ENCODE peak calls at places on chromosomes 6 and 20, in nine cellular contexts. M is activated T-cell treated with anti-CD3 and anti-CD28 coated beads, Interleukin-2, amount 50 U/mL, for 4 hours; V is GM20000; J is stimulated activated CD8-positive, alpha-beta memory T cell treated with anti-CD3 and anti-CD28 coated beads, Interleukin-2, amount 100 ng/mL, for 1 hour; O is RWPE1; Z is activated CD4-positive, alpha-beta T cell treated with anti-CD3 and anti-CD28 coated beads, Interleukin-2, amount 10 ng/mL, durations not matched to agents 7 days and 5 days; K is NCI-H146; A is CD4-positive, alpha-beta T cell; B is epithelial cell of proximal tubule. E is an unnamed sample.

GRCh38 chr6:31622678-31623077 is 2.2 kb downstream of the PRRC2A start:
- DNase-seq in M (no peak), V (no peak), J (no peak), O (peak), Z (no peak), K (no peak), A (no peak), B (no peak), E (no peak)

GRCh38 chr20:57941572-57942381 is 232.0 kb upstream of the PMEPA1 start:
- DNase-seq in M (no peak), V (no peak), J (no peak), O (peak), Z (no peak), K (peak), A (no peak), B (no peak), E (no peak)

GRCh38 chr6:29617782-29618557 is 15.0 kb downstream of the GABBR1 start:
- DNase-seq in M (no peak), V (no peak), J (no peak), O (no peak), Z (no peak), K (no peak), A (no peak), B (no peak), E (peak)

GRCh38 chr20:14401479-14402138 is 64.2 kb upstream of the FLRT3 start:
- DNase-seq in M (no peak), V (no peak), J (no peak), O (no peak), Z (no peak), K (peak), A (no peak), B (no peak), E (no peak)

GRCh38 chr6:139173172-139173571 is 38.3 kb downstream of the HECA start:
- DNase-seq in M (no peak), V (no peak), J (no peak), O (no peak), Z (no peak), K (peak), A (no peak), B (no peak), E (no peak)

GRCh38 chr6:146410851-146411595 is 132.6 kb upstream of the RAB32 start:
- DNase-seq in M (no peak), V (no peak), J (no peak), O (no peak), Z (no peak), K (no peak), A (no peak), B (no peak), E (no peak)

GRCh38 chr6:150291968-150292710 is 76.7 kb upstream of the IYD start:
- DNase-seq in M (no peak), V (no peak), J (no peak), O (peak), Z (no peak), K (no peak), A (no peak), B (no peak), E (no peak)

GRCh38 chr6:114169763-114170162 is 173.1 kb downstream of the HS3ST5 start:
- DNase-seq in M (no peak), V (no peak), J (no peak), O (no peak), Z (no peak), K (no peak), A (no peak), B (no peak), E (no peak)

GRCh38 chr20:37741055-37741454 is 47.2 kb downstream of the CTNNBL1 start:
- DNase-seq in M (no peak), V (no peak), J (no peak), O (peak), Z (no peak), K (no peak), A (no peak), B (peak), E (no peak)

GRCh38 chr6:19287928-19288327 is 549.2 kb upstream of the ID4 start:
- DNase-seq in M (no peak), V (no peak), J (no peak), O (no peak), Z (no peak), K (no peak), A (no peak), B (no peak), E (no peak)

GRCh38 chr6:32785781-32786533 is 22.6 kb upstream of the HLA-DQB2 start:
- DNase-seq in M (no peak), V (peak), J (no peak), O (peak), Z (peak), K (peak), A (no peak), B (peak), E (peak)

GRCh38 chr6:166957087-166957804 is 896 bp upstream of the RNASET2 start:
- DNase-seq in M (peak), V (peak), J (no peak), O (peak), Z (peak), K (peak), A (peak), B (no peak), E (peak)

GRCh38 chr6:166815629-166816028 is 140.7 kb downstream of the RNASET2 start:
- DNase-seq in M (no peak), V (no peak), J (no peak), O (no peak), Z (no peak), K (no peak), A (no peak), B (no peak), E (no peak)

GRCh38 chr20:56003966-56004365 is 1.4 kb downstream of the CBLN4 start:
- DNase-seq in M (no peak), V (no peak), J (no peak), O (peak), Z (no peak), K (peak), A (no peak), B (no peak), E (no peak)

E was measured in OCI-LY7.